ENCODE peak calls at places on chromosomes 3 and 15, in four cellular contexts. R is stimulated activated CD4-positive, alpha-beta T cell treated with anti-CD3 and anti-CD28 coated beads, Interleukin-15, amount 100 ng/mL, for 1 hour; M is Calu3; B is hepatic stellate cell. Y is an unnamed sample.

GRCh38 chr15:68010366-68010765 is 43.7 kb upstream of the PIAS1 start:
- DNase-seq in B (no peak), M (no peak), R (no peak), Y (no peak)

GRCh38 chr3:73572371-73572770 is 52.4 kb downstream of the PDZRN3 start:
- DNase-seq in M (no peak), B (no peak), R (no peak), Y (no peak)

GRCh38 chr3:149449799-149450198 is 24.7 kb upstream of the TM4SF4 start:
- DNase-seq in B (no peak), M (no peak), R (no peak), Y (no peak)

GRCh38 chr3:6418492-6418891 is 442.4 kb upstream of the GRM7 start:
- DNase-seq in B (no peak), M (no peak), R (no peak), Y (no peak)

GRCh38 chr3:59267021-59267420 is 217.2 kb upstream of the CFAP20DC start:
- DNase-seq in B (no peak), M (no peak), R (no peak), Y (no peak)

GRCh38 chr3:93934366-93935046 is 39.2 kb downstream of the PROS1 start:
- DNase-seq in M (no peak), B (no peak), R (no peak), Y (no peak)

GRCh38 chr3:187019542-187020072 is 89.3 kb downstream of the ST6GAL1 start:
- DNase-seq in R (no peak), M (no peak), B (no peak), Y (no peak)

GRCh38 chr3:32193101-32193500 is 45.4 kb upstream of the CMTM8 start:
- DNase-seq in R (no peak), B (no peak), M (no peak), Y (no peak)

GRCh38 chr15:90421527-90421926 is 33.5 kb downstream of the IQGAP1 start:
- DNase-seq in B (no peak), R (no peak), M (no peak), Y (no peak)

GRCh38 chr3:131393056-131393455 is 11.5 kb downstream of the NUDT16 start:
- DNase-seq in M (no peak), R (no peak), B (no peak), Y (no peak)

GRCh38 chr15:20340331-20340811 is 201.2 kb downstream of the GOLGA6L6 start:
- DNase-seq in B (peak), M (no peak), R (no peak), Y (no peak)

GRCh38 chr15:73921257-73921890 is 4.9 kb upstream of the LOXL1 start:
- DNase-seq in M (no peak), B (no peak), R (no peak), Y (no peak)

GRCh38 chr3:159804726-159805410 is 183.8 kb upstream of the IL12A start:
- DNase-seq in R (no peak), B (peak), M (peak), Y (peak)

GRCh38 chr15:71471347-71471746 is 339.0 kb upstream of the NR2E3 start:
- DNase-seq in B (no peak), R (no peak), M (peak), Y (no peak)

GRCh38 chr15:95325763-95326688 is 1004.5 kb upstream of the NR2F2 start:
- DNase-seq in B (peak), M (no peak), R (no peak), Y (peak)

GRCh38 chr15:100011235-100011634 is 278.0 kb upstream of the LYSMD4 start:
- DNase-seq in B (no peak), R (no peak), M (no peak), Y (no peak)

GRCh38 chr3:103295974-103296570 is 861.3 kb downstream of the ZPLD1 start:
- DNase-seq in R (no peak), B (no peak), M (no peak), Y (no peak)

GRCh38 chr15:52559583-52559982 is 9.2 kb downstream of the ARPP19 start:
- DNase-seq in R (no peak), M (no peak), B (peak), Y (no peak)

GRCh38 chr3:30521156-30521555 is 85.2 kb upstream of the TGFBR2 start:
- DNase-seq in R (no peak), M (no peak), B (no peak), Y (no peak)

GRCh38 chr15:65077981-65078352 is 1.4 kb downstream of the KBTBD13 start:
- DNase-seq in B (peak), R (no peak), M (peak), Y (no peak)

GRCh38 chr15:63819645-63820044 is 14.1 kb downstream of the HERC1 start:
- DNase-seq in B (no peak), R (no peak), M (no peak), Y (no peak)

GRCh38 chr15:68618339-68619302 is 39.8 kb downstream of the CORO2B start:
- DNase-seq in R (no peak), M (no peak), B (no peak), Y (no peak)